ENCODE peak calls at places on chromosome 18, in five cellular contexts. One of them, this sample, is unnamed.

GRCh38 chr18:62037989-62038778 is 145.4 kb upstream of the RNF152 start:
- DNase-seq in iPS DF 19.7: no peak
- DNase-seq in putamen: no peak
- DNase-seq in fibroblast of pulmonary artery: peak; percentile 67
- DNase-seq in MM.1S: no peak
- DNase-seq in this sample: no peak

GRCh38 chr18:32437080-32437834 is 33.4 kb downstream of the GAREM1 start:
- DNase-seq in iPS DF 19.7: no peak
- DNase-seq in putamen: no peak
- DNase-seq in fibroblast of pulmonary artery: no peak
- DNase-seq in MM.1S: no peak
- DNase-seq in this sample: no peak

GRCh38 chr18:74430231-74430630 is 26.9 kb downstream of the DIPK1C start:
- DNase-seq in iPS DF 19.7: no peak
- DNase-seq in putamen: no peak
- DNase-seq in fibroblast of pulmonary artery: no peak
- DNase-seq in MM.1S: no peak
- DNase-seq in this sample: no peak

GRCh38 chr18:68454511-68455228 is 260.2 kb downstream of the TMX3 start:
- DNase-seq in iPS DF 19.7: no peak
- DNase-seq in putamen: no peak
- DNase-seq in fibroblast of pulmonary artery: peak; percentile 75
- DNase-seq in MM.1S: no peak
- DNase-seq in this sample: no peak

GRCh38 chr18:74142251-74142650 is 5.4 kb downstream of the FBXO15 start:
- DNase-seq in iPS DF 19.7: no peak
- DNase-seq in putamen: no peak
- DNase-seq in fibroblast of pulmonary artery: no peak
- DNase-seq in MM.1S: no peak
- DNase-seq in this sample: no peak

GRCh38 chr18:61852496-61852895 is 40.3 kb downstream of the RNF152 start:
- DNase-seq in iPS DF 19.7: no peak
- DNase-seq in putamen: no peak
- DNase-seq in fibroblast of pulmonary artery: no peak
- DNase-seq in MM.1S: no peak
- DNase-seq in this sample: no peak

GRCh38 chr18:49645836-49646235 is 84.0 kb downstream of the LIPG start:
- DNase-seq in iPS DF 19.7: no peak
- DNase-seq in putamen: no peak
- DNase-seq in fibroblast of pulmonary artery: peak; percentile 88
- DNase-seq in MM.1S: no peak
- DNase-seq in this sample: no peak

GRCh38 chr18:36786686-36787085 is 42.1 kb downstream of the TPGS2 start:
- DNase-seq in iPS DF 19.7: no peak
- DNase-seq in putamen: no peak
- DNase-seq in fibroblast of pulmonary artery: peak; percentile 90
- DNase-seq in MM.1S: no peak
- DNase-seq in this sample: no peak

GRCh38 chr18:3458952-3459853 is 9.2 kb downstream of the TGIF1 start:
- DNase-seq in iPS DF 19.7: no peak
- DNase-seq in putamen: peak; percentile 76
- DNase-seq in fibroblast of pulmonary artery: peak; percentile 74
- DNase-seq in MM.1S: no peak
- DNase-seq in this sample: peak; percentile 69

This sample was measured in head of caudate nucleus.